ENCODE peak calls at places on chromosomes 13 and 19, in eight cellular contexts. One of them, this sample, is unnamed.

GRCh38 chr19:29837448-29837961 is 25.7 kb downstream of the CCNE1 start:
- DNase-seq in neural progenitor cell: no peak
- DNase-seq in tibial nerve: no peak
- DNase-seq in left ventricle myocardium inferior: no peak
- DNase-seq in ascending aorta: no peak
- DNase-seq in right cardiac atrium: no peak
- DNase-seq in body of pancreas: no peak
- DNase-seq in uterus: no peak
- DNase-seq in this sample: no peak

GRCh38 chr13:28408235-28408848 is 86.6 kb downstream of the FLT1 start:
- DNase-seq in neural progenitor cell: no peak
- DNase-seq in tibial nerve: no peak
- DNase-seq in left ventricle myocardium inferior: peak; percentile 56
- DNase-seq in ascending aorta: no peak
- DNase-seq in right cardiac atrium: peak; percentile 79
- DNase-seq in body of pancreas: peak; percentile 12
- DNase-seq in uterus: peak; percentile 72
- DNase-seq in this sample: no peak

GRCh38 chr19:49761625-49762311 is 1.3 kb downstream of the TSKS start:
- DNase-seq in neural progenitor cell: no peak
- DNase-seq in tibial nerve: no peak
- DNase-seq in left ventricle myocardium inferior: peak; percentile 36
- DNase-seq in ascending aorta: no peak
- DNase-seq in right cardiac atrium: peak; percentile 77
- DNase-seq in body of pancreas: no peak
- DNase-seq in uterus: peak; percentile 58
- DNase-seq in this sample: peak; percentile 26

GRCh38 chr13:76846363-76846762 is 39.8 kb downstream of the KCTD12 start:
- DNase-seq in neural progenitor cell: no peak
- DNase-seq in tibial nerve: no peak
- DNase-seq in left ventricle myocardium inferior: no peak
- DNase-seq in ascending aorta: no peak
- DNase-seq in right cardiac atrium: no peak
- DNase-seq in body of pancreas: no peak
- DNase-seq in uterus: no peak
- DNase-seq in this sample: no peak

GRCh38 chr19:50311723-50312635 is 17.2 kb downstream of the KCNC3 start:
- DNase-seq in neural progenitor cell: peak; percentile 82
- DNase-seq in tibial nerve: no peak
- DNase-seq in left ventricle myocardium inferior: no peak
- DNase-seq in ascending aorta: no peak
- DNase-seq in right cardiac atrium: peak; percentile 60
- DNase-seq in body of pancreas: peak; percentile 39
- DNase-seq in uterus: no peak
- DNase-seq in this sample: no peak

GRCh38 chr19:5823579-5824281 is 15.8 kb downstream of the FUT6 start:
- DNase-seq in neural progenitor cell: no peak
- DNase-seq in tibial nerve: no peak
- DNase-seq in left ventricle myocardium inferior: no peak
- DNase-seq in ascending aorta: no peak
- DNase-seq in right cardiac atrium: no peak
- DNase-seq in body of pancreas: peak; percentile 47
- DNase-seq in uterus: no peak
- DNase-seq in this sample: no peak

GRCh38 chr19:35352448-35353304 is 5.0 kb downstream of the FFAR1 start:
- DNase-seq in neural progenitor cell: peak; percentile 84
- DNase-seq in tibial nerve: no peak
- DNase-seq in left ventricle myocardium inferior: peak; percentile 45
- DNase-seq in ascending aorta: no peak
- DNase-seq in right cardiac atrium: peak; percentile 68
- DNase-seq in body of pancreas: peak; percentile 69
- DNase-seq in uterus: no peak
- DNase-seq in this sample: peak; percentile 63

GRCh38 chr19:46309056-46309455 is 12.2 kb downstream of the HIF3A start:
- DNase-seq in neural progenitor cell: no peak
- DNase-seq in tibial nerve: no peak
- DNase-seq in left ventricle myocardium inferior: no peak
- DNase-seq in ascending aorta: no peak
- DNase-seq in right cardiac atrium: no peak
- DNase-seq in body of pancreas: no peak
- DNase-seq in uterus: no peak
- DNase-seq in this sample: no peak

GRCh38 chr13:46389985-46390384 is 2.9 kb upstream of the RUBCNL start:
- DNase-seq in neural progenitor cell: peak; percentile 60
- DNase-seq in tibial nerve: peak; percentile 26
- DNase-seq in left ventricle myocardium inferior: peak; percentile 18
- DNase-seq in ascending aorta: no peak
- DNase-seq in right cardiac atrium: peak; percentile 54
- DNase-seq in body of pancreas: peak; percentile 57
- DNase-seq in uterus: no peak
- DNase-seq in this sample: peak; percentile 81

GRCh38 chr13:34155931-34156607 is 338.1 kb downstream of the RFC3 start:
- DNase-seq in neural progenitor cell: no peak
- DNase-seq in tibial nerve: no peak
- DNase-seq in left ventricle myocardium inferior: no peak
- DNase-seq in ascending aorta: no peak
- DNase-seq in right cardiac atrium: no peak
- DNase-seq in body of pancreas: no peak
- DNase-seq in uterus: no peak
- DNase-seq in this sample: peak; percentile 38

GRCh38 chr13:34076943-34077703 is 259.2 kb downstream of the RFC3 start:
- DNase-seq in neural progenitor cell: peak; percentile 3
- DNase-seq in tibial nerve: no peak
- DNase-seq in left ventricle myocardium inferior: no peak
- DNase-seq in ascending aorta: no peak
- DNase-seq in right cardiac atrium: no peak
- DNase-seq in body of pancreas: no peak
- DNase-seq in uterus: no peak
- DNase-seq in this sample: no peak

GRCh38 chr13:36382030-36382429 is 35.8 kb upstream of the SPART start:
- DNase-seq in neural progenitor cell: no peak
- DNase-seq in tibial nerve: no peak
- DNase-seq in left ventricle myocardium inferior: no peak
- DNase-seq in ascending aorta: no peak
- DNase-seq in right cardiac atrium: no peak
- DNase-seq in body of pancreas: no peak
- DNase-seq in uterus: no peak
- DNase-seq in this sample: no peak

GRCh38 chr19:1115646-1116420 is 12.0 kb downstream of the GPX4 start:
- DNase-seq in neural progenitor cell: no peak
- DNase-seq in tibial nerve: no peak
- DNase-seq in left ventricle myocardium inferior: no peak
- DNase-seq in ascending aorta: no peak
- DNase-seq in right cardiac atrium: peak; percentile 60
- DNase-seq in body of pancreas: no peak
- DNase-seq in uterus: no peak
- DNase-seq in this sample: no peak

GRCh38 chr13:36919206-36919832 is 719 bp downstream of the SMAD9 start:
- DNase-seq in neural progenitor cell: peak; percentile 76
- DNase-seq in tibial nerve: no peak
- DNase-seq in left ventricle myocardium inferior: peak; percentile 37
- DNase-seq in ascending aorta: no peak
- DNase-seq in right cardiac atrium: peak; percentile 86
- DNase-seq in body of pancreas: peak; percentile 12
- DNase-seq in uterus: peak; percentile 34
- DNase-seq in this sample: peak; percentile 73

GRCh38 chr19:10193666-10194499 is 870 bp downstream of the DNMT1 start:
- DNase-seq in neural progenitor cell: no peak
- DNase-seq in tibial nerve: no peak
- DNase-seq in left ventricle myocardium inferior: no peak
- DNase-seq in ascending aorta: no peak
- DNase-seq in right cardiac atrium: no peak
- DNase-seq in body of pancreas: no peak
- DNase-seq in uterus: no peak
- DNase-seq in this sample: no peak

GRCh38 chr13:91375119-91375729 is 23.2 kb upstream of the GPC5 start:
- DNase-seq in neural progenitor cell: no peak
- DNase-seq in tibial nerve: no peak
- DNase-seq in left ventricle myocardium inferior: no peak
- DNase-seq in ascending aorta: no peak
- DNase-seq in right cardiac atrium: no peak
- DNase-seq in body of pancreas: peak; percentile 10
- DNase-seq in uterus: no peak
- DNase-seq in this sample: peak; percentile 39

GRCh38 chr13:31044658-31045620 is 112.5 kb downstream of the TEX26 start:
- DNase-seq in neural progenitor cell: no peak
- DNase-seq in tibial nerve: no peak
- DNase-seq in left ventricle myocardium inferior: no peak
- DNase-seq in ascending aorta: no peak
- DNase-seq in right cardiac atrium: no peak
- DNase-seq in body of pancreas: no peak
- DNase-seq in uterus: no peak
- DNase-seq in this sample: peak; percentile 50

GRCh38 chr19:6740589-6741348 is 1.3 kb downstream of the TRIP10 start:
- DNase-seq in neural progenitor cell: peak; percentile 89
- DNase-seq in tibial nerve: no peak
- DNase-seq in left ventricle myocardium inferior: peak; percentile 70
- DNase-seq in ascending aorta: no peak
- DNase-seq in right cardiac atrium: peak; percentile 90
- DNase-seq in body of pancreas: peak; percentile 50
- DNase-seq in uterus: peak; percentile 63
- DNase-seq in this sample: peak; percentile 89

GRCh38 chr13:88979465-88980180 is 1308.5 kb downstream of the SLITRK5 start:
- DNase-seq in neural progenitor cell: no peak
- DNase-seq in tibial nerve: no peak
- DNase-seq in left ventricle myocardium inferior: no peak
- DNase-seq in ascending aorta: no peak
- DNase-seq in right cardiac atrium: peak; percentile 26
- DNase-seq in body of pancreas: no peak
- DNase-seq in uterus: no peak
- DNase-seq in this sample: no peak

GRCh38 chr13:51811920-51812328 is 8.0 kb upstream of the DHRS12 start:
- DNase-seq in neural progenitor cell: no peak
- DNase-seq in tibial nerve: no peak
- DNase-seq in left ventricle myocardium inferior: no peak
- DNase-seq in ascending aorta: no peak
- DNase-seq in right cardiac atrium: no peak
- DNase-seq in body of pancreas: no peak
- DNase-seq in uterus: no peak
- DNase-seq in this sample: no peak

GRCh38 chr19:16442386-16443276 is 29.1 kb downstream of the EPS15L1 start:
- DNase-seq in neural progenitor cell: peak; percentile 15
- DNase-seq in tibial nerve: no peak
- DNase-seq in left ventricle myocardium inferior: peak; percentile 61
- DNase-seq in ascending aorta: no peak
- DNase-seq in right cardiac atrium: peak; percentile 85
- DNase-seq in body of pancreas: peak; percentile 44
- DNase-seq in uterus: peak; percentile 51
- DNase-seq in this sample: no peak

DNA sequence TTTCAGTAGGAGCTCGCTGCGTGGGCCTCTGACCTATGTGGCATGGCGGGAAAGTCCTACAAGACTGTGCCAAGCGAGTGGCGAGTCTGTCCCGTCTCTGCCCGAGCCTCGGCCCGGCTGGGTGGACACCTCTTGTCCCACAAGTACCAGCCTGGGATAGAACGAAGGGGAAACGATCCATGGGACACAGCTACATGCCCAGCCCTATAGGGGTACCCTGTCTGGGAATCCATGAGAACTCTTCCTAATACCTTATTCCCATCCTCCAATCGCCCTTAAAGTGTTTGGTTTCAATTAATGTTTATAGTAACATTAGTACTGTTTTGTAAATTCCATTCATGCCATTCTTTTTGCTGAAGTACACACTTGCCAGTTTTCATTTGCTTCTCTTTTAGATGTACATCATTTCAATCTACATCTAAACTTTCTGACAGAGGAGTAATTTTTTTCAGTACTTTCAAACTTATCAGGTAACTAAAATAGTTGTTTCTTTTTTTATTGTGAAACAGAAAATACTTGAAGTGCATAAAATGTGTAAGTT is 667 bp upstream of the ZNF790 start:
- DNase-seq in neural progenitor cell: no peak
- DNase-seq in tibial nerve: no peak
- DNase-seq in left ventricle myocardium inferior: no peak
- DNase-seq in ascending aorta: no peak
- DNase-seq in right cardiac atrium: no peak
- DNase-seq in body of pancreas: no peak
- DNase-seq in uterus: no peak
- DNase-seq in this sample: no peak
- H3K27ac ChIP-seq in neural progenitor cell: peak overlapping the region; percentile 82
- H3K27ac ChIP-seq in tibial nerve: no peak overlapping the region
- H3K27ac ChIP-seq in left ventricle myocardium inferior: peak overlapping the region; percentile 96
- H3K27ac ChIP-seq in ascending aorta: peak overlapping the region; percentile 75
- H3K27ac ChIP-seq in right cardiac atrium: peak overlapping the region; percentile 97
- H3K27ac ChIP-seq in body of pancreas: peak overlapping the region; percentile 86
- H3K27ac ChIP-seq in uterus: peak overlapping the region; percentile 75
- H3K27ac ChIP-seq in this sample: peak overlapping the region; percentile 89

GRCh38 chr19:18941628-18942354 is 774 bp upstream of the HOMER3 start:
- DNase-seq in neural progenitor cell: peak; percentile 15
- DNase-seq in tibial nerve: no peak
- DNase-seq in left ventricle myocardium inferior: no peak
- DNase-seq in ascending aorta: no peak
- DNase-seq in right cardiac atrium: peak; percentile 63
- DNase-seq in body of pancreas: no peak
- DNase-seq in uterus: peak; percentile 32
- DNase-seq in this sample: no peak
- H3K4me1 ChIP-seq in neural progenitor cell: peaks cover 16% of the 10 kb centered on the region
- H3K4me1 ChIP-seq in tibial nerve: no peaks in the 10 kb centered on the region
- H3K4me1 ChIP-seq in left ventricle myocardium inferior: peaks cover 20% of the 10 kb centered on the region
- H3K4me1 ChIP-seq in ascending aorta: peaks cover 7% of the 10 kb centered on the region
- H3K4me1 ChIP-seq in right cardiac atrium: no peaks in the 10 kb centered on the region
- H3K4me1 ChIP-seq in body of pancreas: peaks cover 17% of the 10 kb centered on the region
- H3K4me1 ChIP-seq in uterus: peaks cover 7% of the 10 kb centered on the region
- H3K4me1 ChIP-seq in this sample: peaks cover 2% of the 10 kb centered on the region

GRCh38 chr13:33033361-33033812 is 17.2 kb downstream of the KL start:
- DNase-seq in neural progenitor cell: no peak
- DNase-seq in tibial nerve: no peak
- DNase-seq in left ventricle myocardium inferior: no peak
- DNase-seq in ascending aorta: no peak
- DNase-seq in right cardiac atrium: no peak
- DNase-seq in body of pancreas: no peak
- DNase-seq in uterus: no peak
- DNase-seq in this sample: no peak
- H3K27ac ChIP-seq in neural progenitor cell: no peak overlapping the region
- H3K27ac ChIP-seq in tibial nerve: no peak overlapping the region
- H3K27ac ChIP-seq in left ventricle myocardium inferior: no peak overlapping the region
- H3K27ac ChIP-seq in ascending aorta: no peak overlapping the region
- H3K27ac ChIP-seq in right cardiac atrium: no peak overlapping the region
- H3K27ac ChIP-seq in body of pancreas: peak overlapping the region; percentile 4
- H3K27ac ChIP-seq in uterus: no peak overlapping the region
- H3K27ac ChIP-seq in this sample: no peak overlapping the region

GRCh38 chr19:19615086-19615485 is 3.4 kb downstream of the PBX4 start:
- DNase-seq in neural progenitor cell: no peak
- DNase-seq in tibial nerve: no peak
- DNase-seq in left ventricle myocardium inferior: no peak
- DNase-seq in ascending aorta: no peak
- DNase-seq in right cardiac atrium: no peak
- DNase-seq in body of pancreas: no peak
- DNase-seq in uterus: no peak
- DNase-seq in this sample: no peak
- H3K4me1 ChIP-seq in neural progenitor cell: peaks cover 5% of the 10 kb centered on the region
- H3K4me1 ChIP-seq in tibial nerve: no peaks in the 10 kb centered on the region
- H3K4me1 ChIP-seq in left ventricle myocardium inferior: peaks cover 8% of the 10 kb centered on the region
- H3K4me1 ChIP-seq in ascending aorta: peaks cover 2% of the 10 kb centered on the region
- H3K4me1 ChIP-seq in right cardiac atrium: no peaks in the 10 kb centered on the region
- H3K4me1 ChIP-seq in body of pancreas: peaks cover 19% of the 10 kb centered on the region
- H3K4me1 ChIP-seq in uterus: no peaks in the 10 kb centered on the region
- H3K4me1 ChIP-seq in this sample: no peaks in the 10 kb centered on the region

GRCh38 chr13:42380420-42381164 is 108.6 kb downstream of the AKAP11 start:
- DNase-seq in neural progenitor cell: no peak
- DNase-seq in tibial nerve: no peak
- DNase-seq in left ventricle myocardium inferior: no peak
- DNase-seq in ascending aorta: no peak
- DNase-seq in right cardiac atrium: no peak
- DNase-seq in body of pancreas: no peak
- DNase-seq in uterus: no peak
- DNase-seq in this sample: no peak
- H3K27ac ChIP-seq in neural progenitor cell: no peak overlapping the region
- H3K27ac ChIP-seq in tibial nerve: no peak overlapping the region
- H3K27ac ChIP-seq in left ventricle myocardium inferior: no peak overlapping the region
- H3K27ac ChIP-seq in ascending aorta: no peak overlapping the region
- H3K27ac ChIP-seq in right cardiac atrium: no peak overlapping the region
- H3K27ac ChIP-seq in body of pancreas: no peak overlapping the region
- H3K27ac ChIP-seq in uterus: no peak overlapping the region
- H3K27ac ChIP-seq in this sample: no peak overlapping the region

This sample was measured in SJCRH30.